ENCODE peak calls at places on chromosomes 1 and 21, in eight cellular contexts. D, R, S, Q, C, P, J and W are unnamed samples.

GRCh38 chr1:248821101-248821500 is 4.6 kb downstream of the SH3BP5L start:
- DNase-seq in D (peak; percentile 21), Q (no peak), S (no peak), R (no peak), C (no peak), J (no peak), P (no peak), W (peak; percentile 80)

GRCh38 chr21:36005018-36005417 is 55.3 kb downstream of the SETD4 start:
- DNase-seq in J (no peak), D (no peak), Q (no peak), S (no peak), R (no peak), P (no peak), C (peak; percentile 24), W (no peak)

GRCh38 chr1:53580009-53580400 is 120.8 kb downstream of the DMRTB1 start:
- DNase-seq in Q (no peak), S (no peak), R (no peak), C (peak; percentile 5), D (no peak), P (no peak), J (no peak), W (no peak)

GRCh38 chr1:53543771-53544695 is 84.8 kb downstream of the DMRTB1 start:
- DNase-seq in Q (no peak), P (no peak), S (no peak), D (no peak), R (no peak), J (no peak), C (no peak), W (peak; percentile 29)

GRCh38 chr1:150516616-150517015 is 1.1 kb downstream of the FALEC start:
- DNase-seq in Q (peak; percentile 75), D (no peak), C (no peak), S (no peak), R (no peak), J (no peak), P (no peak), W (no peak)

GRCh38 chr21:29372063-29372802 is 73.5 kb downstream of the BACH1 start:
- DNase-seq in D (peak; percentile 52), J (peak; percentile 75), P (peak; percentile 71), S (peak; percentile 66), R (peak; percentile 76), Q (peak; percentile 94), C (peak; percentile 63), W (no peak)

GRCh38 chr1:109255097-109255651 is 5.8 kb downstream of the CELSR2 start:
- DNase-seq in J (no peak), C (no peak), S (no peak), P (peak; percentile 68), R (no peak), Q (no peak), D (no peak), W (peak; percentile 73)

GRCh38 chr1:51265618-51266017 is 29.5 kb downstream of the RNF11 start:
- DNase-seq in S (no peak), J (no peak), P (no peak), D (no peak), C (no peak), R (no peak), Q (no peak), W (no peak)

GRCh38 chr21:32779983-32780382 is 8.4 kb upstream of the PAXBP1 start:
- DNase-seq in P (no peak), C (no peak), S (no peak), D (no peak), R (no peak), J (no peak), Q (peak; percentile 66), W (no peak)

GRCh38 chr1:241774017-241774416 is 74.0 kb upstream of the EXO1 start:
- DNase-seq in J (no peak), R (no peak), C (no peak), S (no peak), P (no peak), D (no peak), Q (no peak), W (no peak)
- H3K27me3 ChIP-seq in J (no peaks in the 10 kb centered on the region), R (no peaks in the 10 kb centered on the region), C (no peaks in the 10 kb centered on the region), S (no peaks in the 10 kb centered on the region), P (no peaks in the 10 kb centered on the region), D (no peaks in the 10 kb centered on the region), Q (no peaks in the 10 kb centered on the region), W (no peaks in the 10 kb centered on the region)

GRCh38 chr1:211515090-211516023 is 23.4 kb upstream of the RD3 start:
- DNase-seq in D (peak; percentile 92), C (peak; percentile 96), P (peak; percentile 69), S (no peak), J (peak; percentile 93), Q (peak; percentile 91), R (peak; percentile 63), W (peak; percentile 94)

GRCh38 chr1:211514030-211514754 is 22.2 kb upstream of the RD3 start:
- DNase-seq in S (peak; percentile 62), R (peak; percentile 70), C (peak; percentile 86), J (peak; percentile 90), P (peak; percentile 71), D (peak; percentile 81), Q (peak; percentile 90), W (peak; percentile 92)

GRCh38 chr1:211507365-211507764 is 15.4 kb upstream of the RD3 start:
- DNase-seq in C (no peak), J (no peak), Q (no peak), R (no peak), D (no peak), S (no peak), P (no peak), W (no peak)

GRCh38 chr1:211511030-211511429 is 19.1 kb upstream of the RD3 start:
- DNase-seq in R (no peak), Q (no peak), D (no peak), S (no peak), C (no peak), P (no peak), J (no peak), W (no peak)

DNA sequence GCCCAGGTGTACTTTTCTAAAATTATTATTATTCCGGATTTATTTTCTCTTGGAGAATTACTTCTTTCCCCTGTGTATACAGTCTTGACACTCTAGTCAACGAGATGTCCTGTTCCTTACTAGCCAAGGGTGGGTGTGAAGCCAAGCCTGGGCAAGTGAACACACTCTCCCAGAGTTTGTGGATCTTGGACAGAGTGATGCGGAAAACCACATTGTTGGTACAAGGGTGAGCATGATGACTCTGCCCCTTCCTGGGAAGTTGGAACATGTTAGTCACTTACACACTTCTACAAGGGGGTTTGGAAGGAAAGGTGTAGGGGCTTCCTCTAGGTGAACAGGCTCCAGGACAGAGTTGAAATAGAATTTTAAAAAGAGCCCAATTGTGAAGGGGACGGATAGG is 20.0 kb upstream of the RD3 start:
- DNase-seq in R (peak; percentile 58), Q (no peak), J (no peak), S (no peak), P (no peak), D (peak; percentile 88), C (no peak), W (no peak)
- H3K27ac ChIP-seq in R (no peak overlapping the region), Q (no peak overlapping the region), J (no peak overlapping the region), S (no peak overlapping the region), P (no peak overlapping the region), D (no peak overlapping the region), C (no peak overlapping the region), W (no peak overlapping the region)

GRCh38 chr1:218462591-218462990 is 117.5 kb downstream of the TGFB2 start:
- DNase-seq in S (no peak), D (no peak), C (no peak), R (no peak), P (no peak), Q (no peak), J (no peak), W (no peak)

GRCh38 chr1:218462116-218462515 is 117.0 kb downstream of the TGFB2 start:
- DNase-seq in R (no peak), P (no peak), Q (no peak), J (no peak), C (no peak), D (no peak), S (no peak), W (no peak)

GRCh38 chr1:218461351-218461750 is 116.2 kb downstream of the TGFB2 start:
- DNase-seq in D (no peak), P (no peak), J (no peak), S (no peak), C (no peak), R (no peak), Q (no peak), W (no peak)

GRCh38 chr1:218464871-218465270 is 119.7 kb downstream of the TGFB2 start:
- DNase-seq in C (no peak), D (no peak), S (no peak), P (no peak), J (no peak), R (no peak), Q (no peak), W (no peak)

DNA sequence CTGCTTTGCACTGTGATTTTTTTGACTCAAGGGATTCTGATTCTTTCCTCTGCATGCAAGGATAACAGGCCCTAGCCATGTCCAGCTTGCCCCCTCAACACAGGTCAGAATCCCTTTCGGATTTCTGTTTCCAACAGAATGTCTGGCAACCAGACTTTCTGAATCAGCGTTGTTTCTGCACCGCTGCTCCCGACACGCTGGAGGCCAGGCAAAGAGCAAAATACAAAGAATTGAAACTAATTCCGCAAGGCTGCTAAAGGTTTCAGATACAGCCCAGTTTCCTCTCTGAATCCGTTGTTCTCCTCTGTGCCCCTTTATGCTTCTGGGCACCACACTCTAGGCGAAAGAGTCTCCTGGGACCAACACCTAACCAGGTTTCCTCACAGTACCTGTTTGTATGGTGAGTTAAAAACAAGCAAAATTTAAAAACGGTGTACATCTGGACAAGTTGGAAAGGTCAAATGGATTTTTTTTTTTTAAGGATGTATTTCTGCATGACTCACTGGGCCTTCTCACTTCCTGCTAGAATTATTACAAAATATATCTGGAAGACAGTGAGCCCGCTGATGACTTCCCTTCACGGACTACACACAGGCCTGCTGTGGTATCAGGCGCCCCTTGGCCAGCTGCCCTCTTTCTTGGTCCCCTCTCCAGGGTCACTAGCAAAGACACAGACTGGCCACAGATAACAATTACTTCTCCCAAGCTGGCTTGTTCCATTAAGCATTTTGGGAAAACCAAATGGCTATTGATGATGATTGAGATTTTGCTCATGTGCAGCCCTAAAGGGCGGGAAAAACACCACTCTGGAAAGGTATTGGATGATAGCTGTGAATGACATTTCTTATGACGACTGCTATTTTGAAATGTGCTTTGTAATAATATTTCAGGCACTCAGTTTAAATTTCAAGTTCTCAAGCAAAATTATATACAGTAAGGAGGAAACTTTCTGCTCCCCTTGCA is 118.3 kb downstream of the TGFB2 start:
- DNase-seq in S (no peak), C (peak; percentile 29), P (peak; percentile 24), D (peak; percentile 47), R (no peak), J (peak; percentile 22), Q (no peak), W (peak; percentile 87)
- H3K4me3 ChIP-seq in S (no peak overlapping the region), C (no peak overlapping the region), P (peak overlapping the region; percentile 5), D (no peak overlapping the region), R (no peak overlapping the region), J (no peak overlapping the region), Q (no peak overlapping the region), W (no peak overlapping the region)

GRCh38 chr1:2348346-2349275 is 42.7 kb downstream of the MORN1 start:
- DNase-seq in R (no peak), J (no peak), D (no peak), C (no peak), S (no peak), P (no peak), Q (no peak), W (peak; percentile 61)

GRCh38 chr1:2347409-2347785 is 44.0 kb downstream of the MORN1 start:
- DNase-seq in R (no peak), D (no peak), C (no peak), J (no peak), S (no peak), Q (no peak), P (no peak), W (no peak)

GRCh38 chr1:2347907-2348306 is 43.4 kb downstream of the MORN1 start:
- DNase-seq in S (no peak), Q (no peak), P (no peak), J (no peak), R (no peak), C (no peak), D (no peak), W (no peak)

GRCh38 chr1:2345297-2346075 is 45.9 kb downstream of the MORN1 start:
- DNase-seq in J (no peak), Q (no peak), P (no peak), C (no peak), D (no peak), R (no peak), S (no peak), W (no peak)

GRCh38 chr1:2346691-2347408 is 44.5 kb downstream of the MORN1 start:
- DNase-seq in D (no peak), S (no peak), Q (no peak), R (no peak), P (no peak), C (no peak), J (no peak), W (no peak)
- H3K27me3 ChIP-seq in D (no peaks in the 10 kb centered on the region), S (peaks cover 4% of the 10 kb centered on the region), Q (no peaks in the 10 kb centered on the region), R (no peaks in the 10 kb centered on the region), P (no peaks in the 10 kb centered on the region), C (no peaks in the 10 kb centered on the region), J (no peaks in the 10 kb centered on the region), W (no peaks in the 10 kb centered on the region)